ENCODE peak calls at places on chromosomes 5 and 9, in seven cellular contexts. H is natural killer cell treated with Interleukin-12 subunit alpha and Interleukin-12 subunit beta and Interleukin-15 and Interleukin-18, amount 100 ng/mL, for 72 hours; J is Calu3; Y is stimulated activated CD4-positive, alpha-beta T cell treated with anti-CD3 and anti-CD28 coated beads, Interleukin-2, amount 100 ng/mL, for 24 hours; S is WTC11; X is fibroblast of mammary gland; I is Caki2. O is an unnamed sample.
A peak's percentile ranks its signal among the peaks of the same experiment; 100 is the strongest.

GRCh38 chr5:56817306-56817986 is 2.1 kb downstream of the MAP3K1 start:
- DNase-seq in H (no peak), Y (no peak), I (no peak), S (no peak), X (no peak), J (no peak), O (no peak)

GRCh38 chr9:83322438-83322837 is 215.8 kb downstream of the FRMD3 start:
- DNase-seq in Y (no peak), H (no peak), X (peak; percentile 38), I (no peak), S (no peak), J (no peak), O (no peak)

GRCh38 chr5:75545131-75545530 is 33.4 kb downstream of the POLK start:
- DNase-seq in Y (no peak), J (no peak), I (no peak), H (no peak), X (no peak), S (no peak), O (no peak)

GRCh38 chr5:9104576-9105339 is 441.1 kb downstream of the SEMA5A start:
- DNase-seq in S (no peak), J (no peak), H (no peak), X (peak; percentile 24), I (no peak), Y (no peak), O (no peak)

GRCh38 chr5:124963236-124963929 is 216.9 kb upstream of the ZNF608 start:
- DNase-seq in I (peak; percentile 33), S (peak; percentile 31), Y (no peak), H (no peak), X (peak; percentile 77), J (peak; percentile 11), O (no peak)

GRCh38 chr5:33148076-33148501 is 292.7 kb upstream of the TARS1 start:
- DNase-seq in H (no peak), I (no peak), Y (no peak), S (no peak), J (no peak), X (peak; percentile 91), O (no peak)

GRCh38 chr5:57736716-57737115 is 254.1 kb upstream of the ACTBL2 start:
- DNase-seq in I (no peak), X (peak; percentile 28), H (no peak), S (no peak), Y (no peak), J (no peak), O (no peak)

GRCh38 chr5:80739898-80740297 is 85.1 kb upstream of the DHFR start:
- DNase-seq in X (no peak), S (no peak), J (no peak), Y (no peak), I (no peak), H (no peak), O (no peak)

GRCh38 chr9:108083796-108084352 is 594.3 kb upstream of the KLF4 start:
- DNase-seq in X (peak; percentile 28), J (no peak), H (no peak), Y (no peak), S (no peak), I (no peak), O (no peak)

GRCh38 chr9:98995059-98995665 is 51.5 kb downstream of the COL15A1 start:
- DNase-seq in X (peak; percentile 55), S (no peak), Y (no peak), H (no peak), I (no peak), J (no peak), O (no peak)

GRCh38 chr5:145506451-145506850 is 328.7 kb downstream of the PRELID2 start:
- DNase-seq in I (no peak), S (no peak), Y (no peak), X (no peak), J (no peak), H (no peak), O (no peak)

O was measured in stimulated activated naive B cell treated with anti-CD40 and anti-IgM and Interleukin-4, amounts not matched to agents 10 μg/mL and 1 μg/mL and 100 μg/mL, for 72 hours.